ENCODE peak calls at places on chromosomes 12 and 14, in four cellular contexts. Z is upper lobe of left lung, S is lower lobe of right lung, Q is IMR-90. U is an unnamed sample.

GRCh38 chr12:14214495-14214894 is 151.0 kb upstream of the ATF7IP start:
- DNase-seq in Z (no peak), S (no peak), Q (no peak), U (no peak)

GRCh38 chr14:50040401-50040775 is 76.0 kb downstream of the VCPKMT start:
- DNase-seq in Z (no peak), S (no peak), Q (peak; percentile 86), U (no peak)

GRCh38 chr14:31128601-31129526 is 78.7 kb downstream of the HECTD1 start:
- DNase-seq in Z (no peak), S (no peak), Q (no peak), U (no peak)

GRCh38 chr12:122646568-122647220 is 56.5 kb downstream of the HCAR2 start:
- DNase-seq in Z (peak; percentile 48), S (no peak), Q (peak; percentile 88), U (no peak)

GRCh38 chr14:104639889-104640548 is 35.4 kb upstream of the TMEM179 start:
- DNase-seq in Z (peak; percentile 48), S (peak; percentile 62), Q (peak; percentile 24), U (peak; percentile 69)

GRCh38 chr14:103549361-103550311 is 12.8 kb downstream of the BAG5 start:
- DNase-seq in Z (no peak), S (peak; percentile 43), Q (no peak), U (peak; percentile 63)

GRCh38 chr12:3551386-3551785 is 60.4 kb downstream of the PRMT8 start:
- DNase-seq in Z (no peak), S (no peak), Q (no peak), U (no peak)

GRCh38 chr12:120225852-120226640 is 25.1 kb upstream of the RPLP0 start:
- DNase-seq in Z (peak; percentile 93), S (peak; percentile 85), Q (no peak), U (no peak)

GRCh38 chr12:81615031-81615430 is 144.1 kb downstream of the PPFIA2 start:
- DNase-seq in Z (no peak), S (no peak), Q (no peak), U (no peak)

GRCh38 chr14:101665478-101666078 is 95.9 kb upstream of the PPP2R5C start:
- DNase-seq in Z (no peak), S (no peak), Q (peak; percentile 37), U (no peak)

GRCh38 chr12:100995201-100995600 is 200.6 kb downstream of the ANO4 start:
- DNase-seq in Z (no peak), S (no peak), Q (peak; percentile 50), U (no peak)

GRCh38 chr14:73824116-73824515 is 27.5 kb upstream of the PTGR2 start:
- DNase-seq in Z (no peak), S (no peak), Q (no peak), U (no peak)

GRCh38 chr12:26704214-26704613 is 128.8 kb downstream of the ITPR2 start:
- DNase-seq in Z (no peak), S (no peak), Q (no peak), U (no peak)

GRCh38 chr14:75247286-75247922 is 31.2 kb upstream of the FOS start:
- DNase-seq in Z (no peak), S (peak; percentile 7), Q (no peak), U (no peak)

GRCh38 chr14:58151264-58151700 is 731 bp downstream of the ARMH4 start:
- DNase-seq in Z (no peak), S (no peak), Q (no peak), U (no peak)

GRCh38 chr12:109449845-109450532 is 27.1 kb downstream of the KCTD10 start:
- DNase-seq in Z (no peak), S (no peak), Q (no peak), U (no peak)

GRCh38 chr12:47312794-47313426 is 233.2 kb upstream of the AMIGO2 start:
- DNase-seq in Z (no peak), S (no peak), Q (no peak), U (no peak)

GRCh38 chr12:131013118-131013517 is 59.4 kb downstream of the ADGRD1 start:
- DNase-seq in Z (no peak), S (no peak), Q (no peak), U (no peak)

GRCh38 chr14:75147423-75148071 is 20.7 kb upstream of the NEK9 start:
- DNase-seq in Z (peak; percentile 84), S (peak; percentile 78), Q (peak; percentile 72), U (peak; percentile 73)

GRCh38 chr12:125734137-125734536 is 668.9 kb downstream of the AACS start:
- DNase-seq in Z (no peak), S (no peak), Q (no peak), U (no peak)

GRCh38 chr12:89350661-89351488 is 1.4 kb downstream of the DUSP6 start:
- DNase-seq in Z (no peak), S (peak; percentile 62), Q (no peak), U (no peak)

GRCh38 chr12:108691995-108692808 is 39.1 kb downstream of the CORO1C start:
- DNase-seq in Z (peak; percentile 86), S (peak; percentile 59), Q (peak; percentile 34), U (no peak)

GRCh38 chr12:28015165-28015564 is 42.6 kb upstream of the PTHLH start:
- DNase-seq in Z (no peak), S (no peak), Q (no peak), U (no peak)

GRCh38 chr14:99995700-99996356 is 69.4 kb upstream of the EVL start:
- DNase-seq in Z (peak; percentile 78), S (peak; percentile 67), Q (peak; percentile 54), U (peak; percentile 56)

GRCh38 chr12:27644446-27644845 is 51.8 kb upstream of the REP15 start:
- DNase-seq in Z (no peak), S (no peak), Q (peak; percentile 60), U (no peak)

GRCh38 chr12:92462049-92462448 is 240.7 kb upstream of the PLEKHG7 start:
- DNase-seq in Z (no peak), S (no peak), Q (no peak), U (no peak)

GRCh38 chr14:81275305-81275950 is 54.7 kb upstream of the GTF2A1 start:
- DNase-seq in Z (no peak), S (no peak), Q (no peak), U (no peak)

GRCh38 chr12:10554228-10554970 is 48.7 kb downstream of the EIF2S3B start:
- DNase-seq in Z (peak; percentile 23), S (no peak), Q (no peak), U (no peak)

GRCh38 chr14:25136811-25137210 is 86.9 kb upstream of the STXBP6 start:
- DNase-seq in Z (no peak), S (no peak), Q (no peak), U (no peak)

GRCh38 chr12:3293446-3294161 is 197.4 kb upstream of the PRMT8 start:
- DNase-seq in Z (no peak), S (no peak), Q (peak; percentile 55), U (no peak)

GRCh38 chr12:113939867-113940266 is 26.3 kb downstream of the RBM19 start:
- DNase-seq in Z (no peak), S (no peak), Q (no peak), U (no peak)

GRCh38 chr14:103188691-103189480 is 65.6 kb downstream of the TNFAIP2 start:
- DNase-seq in Z (no peak), S (peak; percentile 51), Q (no peak), U (peak; percentile 52)

GRCh38 chr14:53295985-53296582 is 143.0 kb upstream of the DDHD1 start:
- DNase-seq in Z (no peak), S (no peak), Q (peak; percentile 45), U (no peak)

GRCh38 chr14:100450049-100450448 is 126.9 kb downstream of the SLC25A47 start:
- DNase-seq in Z (no peak), S (no peak), Q (no peak), U (no peak)

GRCh38 chr12:96249196-96250118 is 55.3 kb downstream of the ELK3 start:
- DNase-seq in Z (no peak), S (no peak), Q (peak; percentile 69), U (no peak)

GRCh38 chr14:95292660-95293425 is 26.9 kb downstream of the CLMN start:
- DNase-seq in Z (no peak), S (no peak), Q (no peak), U (no peak)
- H3K4me1 ChIP-seq in Z (peaks cover 6% of the 10 kb centered on the region), S (peaks cover 11% of the 10 kb centered on the region), Q (no peaks in the 10 kb centered on the region), U (peaks cover 29% of the 10 kb centered on the region)

GRCh38 chr12:52045794-52046199 is 5.4 kb upstream of the NR4A1 start:
- DNase-seq in Z (peak; percentile 84), S (peak; percentile 84), Q (no peak), U (no peak)
- H3K4me1 ChIP-seq in Z (peaks cover 61% of the 10 kb centered on the region), S (peaks cover 78% of the 10 kb centered on the region), Q (peaks cover 7% of the 10 kb centered on the region), U (peaks cover 43% of the 10 kb centered on the region)

DNA sequence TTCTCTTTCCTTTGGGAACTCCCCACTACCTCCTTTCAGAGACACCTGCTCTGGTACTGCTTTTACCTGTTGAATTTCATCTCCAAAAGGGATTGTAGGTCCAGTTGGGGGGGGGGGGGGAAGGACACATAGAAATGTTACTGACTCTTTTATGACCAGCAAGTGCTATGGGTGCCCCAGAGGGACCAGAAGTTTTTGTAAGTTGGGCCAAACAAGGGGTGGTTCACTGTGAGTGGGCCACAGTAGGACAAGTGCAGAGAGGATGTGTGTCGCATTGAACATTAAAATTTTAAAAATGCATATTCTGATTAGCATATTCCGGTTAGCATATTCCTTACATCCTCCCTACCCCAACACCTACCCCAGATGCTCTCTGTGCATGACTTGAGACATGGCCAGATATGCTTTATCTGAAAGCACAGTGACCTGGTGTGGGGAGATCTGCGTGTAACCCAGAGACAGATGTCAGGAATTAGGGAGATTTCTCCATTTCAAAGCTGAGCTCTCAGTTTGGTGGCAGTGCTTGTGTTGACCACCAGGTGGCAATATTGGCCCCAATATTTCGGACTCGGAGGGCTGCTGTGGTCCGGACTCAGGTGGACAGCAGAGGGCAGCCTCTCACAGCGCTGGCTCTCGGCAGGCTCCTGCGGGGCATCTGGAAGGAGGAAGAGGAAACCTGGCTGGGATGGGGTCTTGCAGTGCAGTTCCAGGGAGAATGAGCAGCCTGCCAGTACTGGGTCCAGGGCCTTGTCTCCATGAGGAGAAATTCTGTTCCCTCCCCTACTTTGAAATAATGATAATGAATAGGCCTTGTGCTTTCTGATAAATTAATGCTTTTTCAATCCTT is 1.6 kb upstream of the CEBPE start:
- DNase-seq in Z (peak; percentile 96), S (peak; percentile 92), Q (peak; percentile 82), U (peak; percentile 91)
- H3K4me1 ChIP-seq in Z (peaks cover 36% of the 10 kb centered on the region), S (peaks cover 13% of the 10 kb centered on the region), Q (peaks cover 5% of the 10 kb centered on the region), U (peaks cover 12% of the 10 kb centered on the region)

GRCh38 chr14:21256539-21257394 is 12.5 kb downstream of the HNRNPC start:
- DNase-seq in Z (peak; percentile 13), S (no peak), Q (no peak), U (no peak)

GRCh38 chr14:21255385-21256101 is 13.7 kb downstream of the HNRNPC start:
- DNase-seq in Z (no peak), S (no peak), Q (peak; percentile 37), U (no peak)

GRCh38 chr14:21257395-21258193 is 11.6 kb downstream of the HNRNPC start:
- DNase-seq in Z (peak; percentile 20), S (no peak), Q (no peak), U (no peak)

GRCh38 chr14:21258889-21259787 is 10.1 kb downstream of the HNRNPC start:
- DNase-seq in Z (no peak), S (no peak), Q (no peak), U (no peak)

DNA sequence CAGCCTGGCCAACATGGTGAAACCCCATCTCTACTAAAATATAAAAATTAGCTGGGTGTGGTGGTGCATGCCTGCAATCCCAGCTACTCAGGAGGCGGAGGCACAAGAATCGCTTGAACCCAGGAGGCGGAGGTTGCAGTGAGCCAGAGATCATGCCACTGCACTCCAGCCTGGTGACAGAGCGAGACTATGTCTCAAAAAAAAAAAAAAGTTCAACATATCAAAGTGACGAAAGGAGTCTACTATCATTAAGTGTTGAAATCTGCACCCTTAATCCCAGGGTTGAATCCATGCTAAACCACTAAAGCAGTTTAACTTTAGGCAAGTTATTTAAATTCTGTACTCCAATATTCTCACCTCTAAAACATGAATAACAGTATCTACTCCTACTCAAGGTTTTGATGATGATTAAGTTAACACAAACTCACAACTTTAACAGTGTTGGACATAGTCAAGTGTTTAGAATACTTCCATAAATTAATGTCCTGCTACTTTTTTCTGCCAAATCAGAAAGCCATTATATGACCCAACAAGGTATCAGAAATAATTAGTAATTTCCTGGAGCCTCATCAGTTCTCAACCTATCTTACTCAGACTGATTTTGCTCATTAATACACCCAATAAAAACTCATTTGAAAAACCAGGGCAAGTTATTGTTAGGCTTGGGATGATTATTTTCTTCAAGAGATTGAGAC is 10.9 kb downstream of the HNRNPC start:
- DNase-seq in Z (no peak), S (peak; percentile 59), Q (no peak), U (no peak)
- H3K4me1 ChIP-seq in Z (peaks cover 75% of the 10 kb centered on the region), S (peaks cover 67% of the 10 kb centered on the region), Q (peaks cover 9% of the 10 kb centered on the region), U (peaks cover 52% of the 10 kb centered on the region)

U was measured in pancreas.